ENCODE peak calls at places on chromosomes 12 and 14, in four cellular contexts. V is lower lobe of right lung, P is transverse colon, M is left ventricle myocardium inferior. W is an unnamed sample. For H3K9me3, the result is how much of the 10 kb centered on the place peaks cover.

GRCh38 chr14:51302319-51303030 is 62.4 kb downstream of the TMX1 start:
- DNase-seq in V (no peak), P (no peak), M (no peak), W (no peak)

GRCh38 chr14:74579447-74580274 is 32.4 kb downstream of the LTBP2 start:
- DNase-seq in V (no peak), P (no peak), M (no peak), W (no peak)

GRCh38 chr14:85531141-85531593 is 1.2 kb downstream of the FLRT2 start:
- DNase-seq in V (peak), P (no peak), M (peak), W (no peak)

GRCh38 chr14:106488293-106488692 is 961.9 kb downstream of the TMEM121 start:
- DNase-seq in V (no peak), P (no peak), M (no peak), W (no peak)

GRCh38 chr14:59398841-59399240 is 66.3 kb downstream of the GPR135 start:
- DNase-seq in V (no peak), P (no peak), M (no peak), W (no peak)

GRCh38 chr12:84411031-84411430 is 501.6 kb downstream of the SLC6A15 start:
- DNase-seq in V (no peak), P (no peak), M (no peak), W (no peak)

GRCh38 chr12:104952816-104953215 is 5.3 kb downstream of the SLC41A2 start:
- DNase-seq in V (no peak), P (no peak), M (no peak), W (no peak)

GRCh38 chr12:98085360-98085759 is 430.0 kb upstream of the TMPO start:
- DNase-seq in V (no peak), P (no peak), M (no peak), W (no peak)

GRCh38 chr14:94180655-94181271 is 6.6 kb downstream of the PPP4R4 start:
- DNase-seq in V (no peak), P (no peak), M (no peak), W (no peak)

GRCh38 chr12:40211185-40211584 is 13.6 kb upstream of the LRRK2 start:
- DNase-seq in V (no peak), P (no peak), M (no peak), W (no peak)

GRCh38 chr14:93081875-93082570 is 33.7 kb downstream of the ITPK1 start:
- DNase-seq in V (no peak), P (no peak), M (no peak), W (no peak)

GRCh38 chr12:106288510-106289195 is 13.9 kb upstream of the TCP11L2 start:
- DNase-seq in V (no peak), P (no peak), M (no peak), W (no peak)

GRCh38 chr12:110124184-110124995 is at the start of gene IFT81:
- DNase-seq in V (peak), P (peak), M (peak), W (peak)

GRCh38 chr14:49908433-49908782 is 15.5 kb downstream of the ARF6 start:
- DNase-seq in V (no peak), P (no peak), M (no peak), W (no peak)

GRCh38 chr12:49621651-49622500 is 1.5 kb upstream of the PRPF40B start:
- DNase-seq in V (no peak), P (no peak), M (no peak), W (no peak)

GRCh38 chr14:73833530-73834257 is 17.9 kb upstream of the PTGR2 start:
- DNase-seq in V (no peak), P (no peak), M (peak), W (peak)

GRCh38 chr14:104984056-104984894 is 1.3 kb upstream of the CLBA1 start:
- DNase-seq in V (peak), P (no peak), M (no peak), W (no peak)

GRCh38 chr14:64303471-64303917 is 9.3 kb upstream of the ESR2 start:
- DNase-seq in V (no peak), P (no peak), M (no peak), W (no peak)

GRCh38 chr12:6821271-6821673 is 349 bp upstream of the GPR162 start:
- DNase-seq in V (peak), P (peak), M (peak), W (peak)

DNA sequence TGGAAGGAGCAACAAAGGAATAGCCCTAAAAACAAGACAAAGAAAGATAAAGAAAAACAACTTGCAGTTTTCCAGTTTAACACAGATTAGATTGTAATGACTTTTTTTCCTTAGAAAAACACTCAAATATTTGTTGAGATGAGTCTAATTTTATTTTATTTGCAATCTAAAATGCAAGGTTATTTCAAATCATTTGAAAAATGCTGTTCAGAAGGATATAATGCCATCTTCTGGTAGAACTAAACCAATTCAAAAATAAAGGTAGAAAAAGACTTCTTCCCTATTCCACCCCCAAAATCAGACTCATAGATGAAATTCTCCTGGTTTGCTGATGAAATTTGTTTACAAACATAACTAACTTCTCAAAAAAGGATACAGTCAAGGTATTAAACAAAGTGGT is 84.5 kb upstream of the TTC7B start:
- DNase-seq in V (no peak), P (no peak), M (no peak), W (no peak)
- TF ChIP-seq CTCF in V (no peak), P (no peak), M (peak), W (peak)

DNA sequence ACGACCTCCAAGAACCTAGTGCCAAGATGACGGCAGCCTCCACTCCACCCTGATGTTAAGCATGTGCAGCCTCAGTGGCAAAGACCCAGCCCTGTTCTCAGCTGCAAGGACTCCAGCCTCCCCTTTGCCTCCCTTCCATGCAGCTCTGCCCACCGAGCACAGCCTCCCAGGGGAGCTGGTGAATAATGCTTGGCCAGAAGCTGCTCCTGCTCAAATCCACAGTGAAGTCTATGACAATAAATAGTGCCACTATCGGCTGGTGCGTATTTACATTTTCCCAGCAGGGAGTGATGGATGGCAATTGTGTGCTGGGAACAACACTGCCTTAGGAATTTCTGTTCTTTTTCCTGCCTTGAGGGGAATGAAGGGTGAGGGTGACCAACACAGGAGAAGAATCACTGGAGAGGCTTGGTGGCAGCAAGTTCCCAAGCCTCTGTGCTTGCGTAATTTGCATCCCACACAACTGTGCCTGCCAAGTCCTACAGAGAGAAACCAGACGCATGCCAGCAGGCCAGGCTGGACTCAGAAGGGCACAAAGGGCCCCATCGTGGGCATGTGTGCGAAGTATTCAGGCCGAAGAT is 29.9 kb upstream of the TC2N start:
- DNase-seq in V (peak), P (peak), M (peak), W (peak)
- H3K9me3 ChIP-seq in V (under half), P (under half), M (under half), W (under half)

DNA sequence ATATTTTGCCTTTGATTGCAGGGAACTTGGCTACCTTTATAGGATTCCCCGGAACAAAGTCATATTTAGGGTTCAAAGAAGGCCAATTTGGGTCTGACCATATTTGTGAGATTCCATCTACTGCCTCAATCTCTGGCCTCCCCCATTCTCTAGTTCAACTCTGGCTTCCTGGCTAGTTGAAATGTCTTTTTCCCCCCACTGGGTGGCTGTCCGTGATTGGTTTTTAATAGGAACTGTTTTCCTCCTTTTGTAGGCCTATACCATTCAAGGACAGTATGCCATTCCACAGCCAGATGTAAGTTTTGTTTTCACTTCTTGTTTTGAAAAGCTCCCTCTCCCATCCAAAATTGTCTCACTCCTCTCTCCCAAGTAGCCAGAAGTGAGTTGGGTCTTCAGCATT is 13.8 kb downstream of the PCBP2 start:
- DNase-seq in V (no peak), P (no peak), M (no peak), W (no peak)
- TF ChIP-seq CTCF in V (no peak), P (no peak), M (no peak), W (no peak)

GRCh38 chr12:34398366-34398705 is 376.0 kb downstream of the ALG10 start:
- DNase-seq in V (peak), P (peak), M (no peak), W (peak)
- H3K9me3 ChIP-seq in V (under half), P (under half), M (half or more), W (half or more)

DNA sequence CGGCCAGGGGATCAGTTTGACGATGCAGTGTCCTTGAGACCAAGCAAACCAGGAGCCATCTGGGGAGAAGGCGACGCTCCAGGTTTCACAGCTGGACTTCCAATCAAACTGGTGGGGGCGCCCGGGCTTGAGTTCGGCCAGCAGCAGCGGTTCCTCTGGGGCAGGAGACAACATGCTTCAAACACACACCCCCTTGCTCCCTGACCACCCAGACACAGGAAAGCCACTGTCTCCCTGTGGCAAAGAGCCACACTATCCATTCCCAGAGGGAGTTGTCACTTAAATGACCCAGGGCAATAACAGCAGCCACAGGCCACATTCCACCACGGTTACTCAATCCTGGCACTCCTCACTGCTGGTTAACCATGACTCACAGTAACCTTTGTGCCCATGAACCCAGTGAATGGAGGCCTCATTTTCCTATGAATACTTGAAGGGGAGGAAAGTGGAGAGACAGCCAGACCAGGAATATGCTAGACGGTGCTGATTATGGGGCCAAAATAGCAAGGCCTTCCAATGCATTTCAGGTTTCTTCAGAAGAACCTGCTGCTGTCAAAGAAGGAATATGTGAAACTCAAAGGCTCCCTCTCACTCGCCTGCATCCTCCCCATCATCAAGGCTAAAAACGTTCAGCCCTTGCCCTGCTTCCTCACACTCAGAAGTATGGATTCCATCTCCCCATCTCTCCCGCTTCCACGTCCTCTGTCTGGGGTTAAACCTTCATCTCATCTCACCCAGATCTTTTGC is 8.5 kb downstream of the WSB2 start:
- DNase-seq in V (peak), P (peak), M (peak), W (peak)
- TF ChIP-seq CTCF in V (no peak), P (no peak), M (no peak), W (no peak)

W was measured in heart right ventricle.